ENCODE peak calls at places on chromosomes 1 and 21, in four cellular contexts. B is A549, C is SK-N-SH, Y is K562. E is an unnamed sample.

GRCh38 chr1:193019442-193020026 is 39.6 kb downstream of the UCHL5 start:
- DNase-seq in B (peak), C (peak), Y (peak), E (peak)

GRCh38 chr1:178284059-178284458 is 190.2 kb downstream of the RASAL2 start:
- DNase-seq in B (no peak), C (no peak), Y (no peak), E (no peak)

GRCh38 chr1:227891955-227892871 is 55.5 kb downstream of the WNT9A start:
- DNase-seq in B (no peak), C (peak), Y (no peak), E (no peak)

GRCh38 chr1:154407021-154407865 is 2.1 kb downstream of the IL6R start:
- DNase-seq in B (no peak), C (no peak), Y (no peak), E (no peak)

GRCh38 chr21:45981641-45982255 is at the start of gene COL6A1:
- DNase-seq in B (no peak), C (peak), Y (peak), E (peak)

GRCh38 chr1:183218981-183219621 is 33.0 kb downstream of the LAMC2 start:
- DNase-seq in B (no peak), C (no peak), Y (no peak), E (no peak)

GRCh38 chr1:74504125-74505065 is 8.0 kb downstream of the LRRC53 start:
- DNase-seq in B (peak), C (peak), Y (peak), E (peak)

GRCh38 chr1:47147047-47147785 is 10.0 kb downstream of the CYP4A22 start:
- DNase-seq in B (no peak), C (no peak), Y (no peak), E (no peak)

GRCh38 chr21:30463713-30464112 is 16.5 kb downstream of the KRTAP19-1 start:
- DNase-seq in B (peak), C (peak), Y (peak), E (no peak)

GRCh38 chr1:156574039-156574633 is 1.8 kb upstream of the IQGAP3 start:
- DNase-seq in B (no peak), C (no peak), Y (no peak), E (no peak)

GRCh38 chr1:24535021-24535424 is 20.9 kb upstream of the NCMAP start:
- DNase-seq in B (no peak), C (no peak), Y (no peak), E (no peak)

GRCh38 chr1:62040973-62041372 is 153.7 kb upstream of the L1TD1 start:
- DNase-seq in B (no peak), C (no peak), Y (no peak), E (no peak)

GRCh38 chr1:85200367-85200869 is 398 bp downstream of the SYDE2 start:
- DNase-seq in B (peak), C (no peak), Y (no peak), E (no peak)

GRCh38 chr1:117664314-117664713 is 58.5 kb downstream of the TENT5C start:
- DNase-seq in B (no peak), C (no peak), Y (peak), E (no peak)

GRCh38 chr1:196608401-196609113 is at the start of gene KCNT2:
- DNase-seq in B (peak), C (peak), Y (peak), E (peak)

DNA sequence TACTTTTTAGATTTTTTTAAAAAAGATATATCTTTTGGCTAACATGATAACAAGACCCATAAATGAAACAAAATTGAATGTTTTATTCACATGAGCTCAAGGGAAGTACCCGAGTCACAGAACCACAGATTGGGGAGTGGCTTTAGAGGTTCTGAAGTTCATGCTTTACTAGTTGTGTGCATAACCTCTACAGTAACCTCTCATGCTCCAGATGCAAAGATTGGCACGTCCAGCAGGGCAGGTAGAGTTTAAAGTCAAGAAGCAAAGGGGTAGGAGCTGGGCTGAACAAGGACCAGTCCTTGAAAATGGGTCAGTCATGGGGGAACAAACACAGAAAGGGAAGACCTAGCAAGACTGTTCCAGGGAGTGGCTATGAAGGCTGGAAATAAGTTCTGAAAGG is 109.6 kb downstream of the RNF220 start:
- DNase-seq in B (no peak), C (no peak), Y (no peak), E (no peak)
- TF ChIP-seq RAD21 in B (no peak), C (no peak), Y (no peak), E (no peak)

DNA sequence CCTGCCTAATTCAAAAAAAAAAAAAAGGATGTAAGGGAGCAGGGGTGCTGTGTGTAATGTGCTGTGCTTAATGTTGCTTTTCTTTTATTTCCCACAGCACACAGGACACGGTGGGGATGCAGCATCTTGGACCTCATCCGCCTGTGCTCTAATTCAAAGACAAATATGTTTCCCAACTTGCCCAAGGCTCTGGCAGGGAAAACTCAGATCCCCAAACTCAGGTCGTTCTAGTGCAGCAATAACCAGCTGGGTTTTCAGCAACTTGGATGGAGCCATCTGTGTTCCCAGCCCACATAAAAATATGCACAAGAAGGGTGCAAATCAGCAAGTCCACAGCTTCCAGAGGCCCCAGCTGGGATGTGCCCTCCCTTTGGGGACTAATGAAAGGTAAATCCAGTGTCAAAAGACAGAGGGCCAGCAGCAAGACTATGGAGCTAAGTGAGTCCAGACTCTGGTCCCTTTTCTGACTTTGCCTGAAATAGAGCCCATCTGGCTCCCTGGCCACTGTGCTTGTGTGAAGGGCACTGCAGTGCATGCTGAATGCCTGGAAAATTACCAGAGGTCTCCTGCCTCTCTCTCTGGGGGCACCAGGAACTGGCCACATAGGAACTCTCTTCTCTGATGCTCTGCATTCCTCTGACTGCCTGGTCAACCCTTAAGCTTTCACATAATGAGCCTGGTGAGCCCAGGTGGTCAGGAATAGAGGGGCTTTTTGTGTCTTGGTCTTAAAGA is 88.3 kb upstream of the C1orf21 start:
- DNase-seq in B (no peak), C (peak), Y (no peak), E (no peak)
- TF ChIP-seq RAD21 in B (no peak), C (no peak), Y (no peak), E (no peak)

DNA sequence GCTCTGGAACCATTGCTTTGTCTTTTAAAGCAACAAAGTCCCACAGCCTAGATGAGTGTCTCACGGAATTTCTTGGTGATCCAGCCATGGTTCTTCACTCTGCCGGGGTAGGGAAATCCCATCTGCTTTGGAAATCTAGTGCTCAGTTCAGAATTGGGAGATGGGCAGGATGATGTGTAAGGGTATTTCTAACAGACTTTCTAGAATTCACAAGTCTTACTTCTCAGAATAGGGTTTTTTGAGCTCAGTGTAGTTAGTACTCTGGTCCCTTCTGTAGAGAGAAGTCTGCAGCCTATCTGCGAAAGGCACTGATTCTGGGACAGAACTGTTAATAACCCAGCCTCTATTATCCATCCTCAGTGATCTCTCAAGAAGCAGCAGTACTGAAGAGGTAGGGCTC is 25.3 kb downstream of the GABPA start:
- DNase-seq in B (no peak), C (no peak), Y (no peak), E (no peak)
- TF ChIP-seq RAD21 in B (no peak), C (no peak), Y (no peak), E (no peak)

DNA sequence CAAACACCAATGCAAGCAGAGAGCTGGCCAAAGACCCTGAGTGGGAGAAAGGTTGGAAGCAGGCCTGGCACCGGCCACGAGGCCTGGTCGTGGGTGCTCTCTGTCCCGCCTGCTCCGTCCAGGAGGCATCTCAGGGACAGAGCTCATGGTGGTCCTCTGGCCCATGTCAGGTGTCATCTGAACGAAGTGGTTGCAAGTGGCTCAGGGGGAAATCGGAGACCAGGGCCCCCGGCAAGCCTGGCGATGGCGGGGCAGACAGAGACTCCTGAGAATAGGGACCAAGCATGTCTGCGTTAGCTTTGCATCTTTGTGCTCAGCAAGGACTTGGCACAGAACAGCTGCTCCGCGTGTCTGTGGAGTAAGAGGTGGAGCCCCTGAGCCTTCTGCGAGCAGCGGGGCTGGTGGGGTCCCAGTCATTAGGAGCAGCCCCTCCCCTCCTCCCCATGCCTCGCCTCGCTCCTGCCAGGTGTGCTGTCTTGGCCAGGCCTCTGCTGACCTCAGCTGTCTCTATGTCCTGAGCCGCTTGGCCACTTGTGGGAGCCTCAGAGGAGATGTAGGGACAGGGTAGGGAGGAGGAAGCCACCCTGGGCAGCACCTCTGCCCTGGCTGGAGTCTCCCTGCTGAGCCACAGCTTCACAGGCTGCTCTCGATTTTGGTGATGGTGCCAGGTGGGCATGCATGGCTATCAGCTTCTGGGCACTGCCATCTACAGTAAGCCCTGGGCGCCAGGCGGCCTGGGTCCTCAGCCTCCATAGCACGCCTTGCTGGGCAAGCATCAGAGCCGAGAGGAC is 362.9 kb upstream of the VAMP3 start:
- DNase-seq in B (no peak), C (no peak), Y (no peak), E (no peak)
- TF ChIP-seq RAD21 in B (no peak), C (no peak), Y (no peak), E (no peak)

DNA sequence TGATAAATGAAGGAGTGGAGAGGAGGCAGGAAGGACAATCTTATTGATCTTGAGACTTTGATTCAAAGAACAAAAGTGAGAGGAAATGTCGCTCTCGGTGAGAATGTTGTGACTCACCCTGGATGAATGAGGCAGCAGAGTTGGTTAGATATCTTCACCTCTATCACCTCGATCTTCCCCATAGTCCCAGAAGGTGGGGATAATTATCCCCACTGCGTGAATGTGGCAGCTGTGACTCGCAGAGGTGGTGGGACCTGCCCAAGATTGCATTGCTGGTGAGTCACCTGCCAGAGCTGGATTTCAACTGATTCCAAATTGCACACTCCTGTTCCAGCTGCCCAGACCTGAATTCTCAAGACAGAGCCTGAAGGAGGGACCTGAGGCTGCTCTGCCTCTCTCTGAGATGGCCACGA is 105.0 kb downstream of the MATN1 start:
- DNase-seq in B (no peak), C (no peak), Y (no peak), E (no peak)
- TF ChIP-seq RAD21 in B (no peak), C (no peak), Y (no peak), E (no peak)

GRCh38 chr1:199303035-199303434 is 664.2 kb downstream of the PTPRC start:
- DNase-seq in B (no peak), C (no peak), Y (no peak), E (no peak)
- TF ChIP-seq RAD21 in B (no peak), C (no peak), Y (no peak), E (no peak)

GRCh38 chr1:112904071-112904830 is 51.7 kb downstream of the SLC16A1 start:
- DNase-seq in B (no peak), C (no peak), Y (no peak), E (peak)
- TF ChIP-seq RAD21 in B (no peak), C (no peak), Y (no peak), E (no peak)

E was measured in IMR-90.